ENCODE peak calls at places on chromosomes 7 and 10, in eight cellular contexts. Q, B, G, H, Z, J, D and R are unnamed samples.

GRCh38 chr10:121426307-121426706 is 171.9 kb downstream of the FGFR2 start:
- DNase-seq in Q (no peak), B (no peak), G (no peak), H (no peak), Z (peak; percentile 5), J (no peak), D (no peak), R (no peak)

GRCh38 chr10:23918839-23919238 is 290.1 kb upstream of the KIAA1217 start:
- DNase-seq in Q (no peak), B (peak; percentile 61), G (no peak), H (no peak), Z (no peak), J (peak; percentile 33), D (peak; percentile 3), R (no peak)

GRCh38 chr10:99457808-99458207 is 27.4 kb upstream of the GOT1 start:
- DNase-seq in Q (no peak), B (no peak), G (no peak), H (no peak), Z (peak; percentile 54), J (peak; percentile 9), D (peak; percentile 42), R (no peak)

GRCh38 chr10:86365346-86366032 is 1.1 kb downstream of the GRID1 start:
- DNase-seq in Q (peak; percentile 71), B (no peak), G (no peak), H (peak; percentile 20), Z (no peak), J (no peak), D (no peak), R (no peak)

GRCh38 chr7:81626008-81626407 is 143.8 kb downstream of the HGF start:
- DNase-seq in Q (no peak), B (no peak), G (no peak), H (no peak), Z (peak; percentile 23), J (no peak), D (peak; percentile 87), R (no peak)

GRCh38 chr7:9083837-9084236 is 650.4 kb downstream of the NXPH1 start:
- DNase-seq in Q (no peak), B (no peak), G (no peak), H (no peak), Z (no peak), J (no peak), D (no peak), R (no peak)

GRCh38 chr10:1449806-1450205 is 287.5 kb downstream of the ADARB2 start:
- DNase-seq in Q (no peak), B (no peak), G (no peak), H (no peak), Z (no peak), J (no peak), D (no peak), R (no peak)

GRCh38 chr7:72754312-72754711 is 73.7 kb downstream of the TYW1B start:
- DNase-seq in Q (no peak), B (no peak), G (no peak), H (no peak), Z (peak; percentile 31), J (no peak), D (peak; percentile 64), R (no peak)

GRCh38 chr7:39811161-39811614 is 138.9 kb upstream of the CDK13 start:
- DNase-seq in Q (no peak), B (no peak), G (no peak), H (no peak), Z (peak; percentile 45), J (no peak), D (peak; percentile 14), R (no peak)

GRCh38 chr7:46244752-46245151 is 323.7 kb upstream of the IGFBP3 start:
- DNase-seq in Q (no peak), B (no peak), G (no peak), H (no peak), Z (peak; percentile 58), J (no peak), D (peak; percentile 80), R (no peak)

GRCh38 chr7:17580861-17581260 is 282.4 kb downstream of the AHR start:
- DNase-seq in Q (no peak), B (no peak), G (no peak), H (no peak), Z (peak; percentile 42), J (no peak), D (no peak), R (no peak)

GRCh38 chr10:91163709-91164474 is 56.6 kb upstream of the PCGF5 start:
- DNase-seq in Q (peak; percentile 89), B (peak; percentile 37), G (peak; percentile 91), H (peak; percentile 78), Z (peak; percentile 89), J (peak; percentile 2), D (peak; percentile 90), R (no peak)

GRCh38 chr7:77444123-77444522 is 28.0 kb upstream of the GSAP start:
- DNase-seq in Q (no peak), B (no peak), G (no peak), H (no peak), Z (peak; percentile 56), J (no peak), D (peak; percentile 64), R (no peak)

GRCh38 chr7:98653601-98654310 is 36.7 kb downstream of the NPTX2 start:
- DNase-seq in Q (no peak), B (no peak), G (no peak), H (no peak), Z (no peak), J (no peak), D (no peak), R (no peak)

GRCh38 chr10:98258683-98259454 is 9.1 kb downstream of the LOXL4 start:
- DNase-seq in Q (no peak), B (no peak), G (no peak), H (no peak), Z (peak; percentile 82), J (no peak), D (no peak), R (no peak)

GRCh38 chr10:51006686-51007085 is 67.6 kb upstream of the PRKG1 start:
- DNase-seq in Q (no peak), B (no peak), G (no peak), H (no peak), Z (no peak), J (no peak), D (no peak), R (no peak)

GRCh38 chr10:6737758-6738463 is 157.8 kb upstream of the PRKCQ start:
- DNase-seq in Q (no peak), B (no peak), G (no peak), H (no peak), Z (peak; percentile 70), J (no peak), D (peak; percentile 57), R (no peak)

GRCh38 chr7:140219672-140220520 is 43.1 kb upstream of the KDM7A start:
- DNase-seq in Q (no peak), B (no peak), G (no peak), H (no peak), Z (no peak), J (no peak), D (no peak), R (no peak)

GRCh38 chr7:127514499-127514898 is 70.9 kb downstream of the GCC1 start:
- DNase-seq in Q (no peak), B (no peak), G (no peak), H (no peak), Z (peak; percentile 51), J (peak; percentile 23), D (peak; percentile 40), R (no peak)

GRCh38 chr7:11195502-11195901 is 221.8 kb downstream of the PHF14 start:
- DNase-seq in Q (no peak), B (no peak), G (no peak), H (no peak), Z (no peak), J (no peak), D (no peak), R (no peak)

GRCh38 chr10:22710139-22710745 is 4.1 kb downstream of the PIP4K2A start:
- DNase-seq in Q (no peak), B (no peak), G (no peak), H (no peak), Z (no peak), J (no peak), D (no peak), R (no peak)

GRCh38 chr10:8069627-8070026 is 15.1 kb downstream of the GATA3 start:
- DNase-seq in Q (no peak), B (no peak), G (no peak), H (no peak), Z (peak; percentile 79), J (no peak), D (peak; percentile 29), R (no peak)

GRCh38 chr7:159032753-159033472 is 111.8 kb downstream of the VIPR2 start:
- DNase-seq in Q (peak; percentile 74), B (no peak), G (no peak), H (no peak), Z (no peak), J (no peak), D (no peak), R (no peak)

GRCh38 chr10:18594574-18595156 is 56.7 kb downstream of the NSUN6 start:
- DNase-seq in Q (no peak), B (no peak), G (no peak), H (peak; percentile 16), Z (no peak), J (no peak), D (peak; percentile 25), R (no peak)

GRCh38 chr7:20063645-20064044 is 153.5 kb downstream of the MACC1 start:
- DNase-seq in Q (no peak), B (no peak), G (no peak), H (no peak), Z (no peak), J (no peak), D (no peak), R (no peak)

GRCh38 chr7:67738-68395 is 124.5 kb upstream of the FAM20C start:
- DNase-seq in Q (no peak), B (no peak), G (no peak), H (no peak), Z (peak; percentile 32), J (no peak), D (no peak), R (peak; percentile 69)

GRCh38 chr10:86960003-86960862 is 1.8 kb downstream of the SNCG start:
- DNase-seq in Q (peak; percentile 77), B (no peak), G (peak; percentile 70), H (peak; percentile 52), Z (peak; percentile 73), J (peak; percentile 17), D (peak; percentile 78), R (no peak)

GRCh38 chr7:28956608-28957063 is 1.5 kb downstream of the TRIL start:
- DNase-seq in Q (peak; percentile 79), B (peak; percentile 19), G (no peak), H (peak; percentile 23), Z (peak; percentile 29), J (peak; percentile 42), D (peak; percentile 32), R (no peak)

GRCh38 chr10:118590334-118590733 is 5.1 kb downstream of the PRLHR start:
- DNase-seq in Q (no peak), B (no peak), G (no peak), H (no peak), Z (peak; percentile 25), J (no peak), D (peak; percentile 49), R (no peak)

GRCh38 chr10:106500585-106501525 is 663.7 kb downstream of the SORCS1 start:
- DNase-seq in Q (no peak), B (no peak), G (no peak), H (no peak), Z (peak; percentile 43), J (no peak), D (peak; percentile 11), R (no peak)

GRCh38 chr7:139737221-139738100 is 40.3 kb downstream of the HIPK2 start:
- DNase-seq in Q (no peak), B (no peak), G (no peak), H (peak; percentile 41), Z (peak; percentile 31), J (no peak), D (no peak), R (no peak)